ENCODE peak calls at places on chromosomes 5 and 9, in ten cellular contexts. I, L, C, P, S, R, W, V, M and T are unnamed samples.

GRCh38 chr5:96703384-96703910 is 41.3 kb downstream of the CAST start:
- DNase-seq in I (no peak), L (no peak), C (no peak), P (no peak), S (peak), R (no peak), W (peak), V (no peak), M (no peak), T (peak)

GRCh38 chr5:11064763-11065450 is 303.9 kb upstream of the DAP start:
- DNase-seq in I (no peak), L (no peak), C (no peak), P (no peak), S (no peak), R (no peak), W (no peak), V (no peak), M (no peak), T (no peak)

GRCh38 chr5:57408714-57409113 is 73.9 kb downstream of the ACTBL2 start:
- DNase-seq in I (peak), L (peak), C (no peak), P (no peak), S (no peak), R (no peak), W (peak), V (no peak), M (no peak), T (no peak)

GRCh38 chr5:149128023-149128875 is 13.0 kb upstream of the ABLIM3 start:
- DNase-seq in I (peak), L (no peak), C (no peak), P (peak), S (peak), R (peak), W (peak), V (peak), M (no peak), T (no peak)

GRCh38 chr5:98905857-98906688 is 22.7 kb downstream of the CHD1 start:
- DNase-seq in I (peak), L (peak), C (no peak), P (peak), S (peak), R (peak), W (peak), V (no peak), M (no peak), T (peak)

GRCh38 chr9:38404314-38404713 is 11.8 kb downstream of the ALDH1B1 start:
- DNase-seq in I (no peak), L (no peak), C (no peak), P (no peak), S (no peak), R (no peak), W (no peak), V (no peak), M (no peak), T (no peak)

GRCh38 chr5:157562111-157562581 is 13.4 kb downstream of the ADAM19 start:
- DNase-seq in I (peak), L (peak), C (peak), P (no peak), S (no peak), R (no peak), W (no peak), V (no peak), M (no peak), T (no peak)

GRCh38 chr5:159017787-159018186 is 81.9 kb downstream of the EBF1 start:
- DNase-seq in I (peak), L (peak), C (peak), P (no peak), S (peak), R (peak), W (peak), V (peak), M (no peak), T (peak)

GRCh38 chr5:150215978-150216944 is 26.4 kb downstream of the SLC6A7 start:
- DNase-seq in I (no peak), L (peak), C (no peak), P (no peak), S (peak), R (no peak), W (no peak), V (no peak), M (peak), T (no peak)

GRCh38 chr5:84374568-84374967 is 10.1 kb downstream of the EDIL3 start:
- DNase-seq in I (peak), L (no peak), C (no peak), P (no peak), S (no peak), R (no peak), W (no peak), V (no peak), M (no peak), T (no peak)

GRCh38 chr5:107157811-107158210 is 512.9 kb downstream of the EFNA5 start:
- DNase-seq in I (no peak), L (no peak), C (no peak), P (no peak), S (no peak), R (no peak), W (no peak), V (peak), M (no peak), T (no peak)

GRCh38 chr5:179801304-179802206 is 5.1 kb downstream of the MGAT4B start:
- DNase-seq in I (peak), L (peak), C (peak), P (peak), S (peak), R (peak), W (peak), V (peak), M (no peak), T (peak)

GRCh38 chr5:10645671-10646070 is 81.8 kb downstream of the ANKRD33B start:
- DNase-seq in I (no peak), L (no peak), C (no peak), P (no peak), S (no peak), R (no peak), W (no peak), V (no peak), M (no peak), T (no peak)

GRCh38 chr9:105359899-105360298 is 87.9 kb upstream of the FSD1L start:
- DNase-seq in I (peak), L (peak), C (no peak), P (no peak), S (no peak), R (no peak), W (peak), V (no peak), M (no peak), T (peak)

GRCh38 chr5:476102-476813 is 33.3 kb downstream of the EXOC3 start:
- DNase-seq in I (no peak), L (no peak), C (no peak), P (no peak), S (no peak), R (no peak), W (no peak), V (no peak), M (no peak), T (no peak)

GRCh38 chr5:138352071-138352721 is at the start of gene KDM3B:
- DNase-seq in I (peak), L (peak), C (peak), P (peak), S (peak), R (peak), W (peak), V (peak), M (no peak), T (peak)

GRCh38 chr5:72166070-72166979 is 59.0 kb downstream of the MAP1B start:
- DNase-seq in I (peak), L (peak), C (peak), P (no peak), S (peak), R (peak), W (peak), V (peak), M (no peak), T (peak)

GRCh38 chr5:42944989-42945388 is 95.1 kb downstream of the ANXA2R start:
- DNase-seq in I (peak), L (peak), C (no peak), P (no peak), S (peak), R (peak), W (peak), V (no peak), M (peak), T (peak)

GRCh38 chr5:77645158-77645994 is 6.9 kb upstream of the OTP start:
- DNase-seq in I (no peak), L (no peak), C (no peak), P (no peak), S (peak), R (peak), W (no peak), V (peak), M (no peak), T (no peak)

GRCh38 chr5:14178671-14179211 is 35.6 kb downstream of the TRIO start:
- DNase-seq in I (peak), L (peak), C (no peak), P (no peak), S (no peak), R (peak), W (peak), V (no peak), M (no peak), T (peak)

GRCh38 chr5:135211083-135211790 is 177.2 kb upstream of the PITX1 start:
- DNase-seq in I (no peak), L (no peak), C (no peak), P (no peak), S (no peak), R (no peak), W (no peak), V (no peak), M (no peak), T (no peak)

GRCh38 chr9:14515564-14516198 is 177.6 kb downstream of the ZDHHC21 start:
- DNase-seq in I (no peak), L (no peak), C (no peak), P (no peak), S (no peak), R (no peak), W (no peak), V (peak), M (no peak), T (no peak)

GRCh38 chr5:80967500-80968181 is 7.5 kb downstream of the RASGRF2 start:
- DNase-seq in I (peak), L (peak), C (peak), P (no peak), S (peak), R (peak), W (peak), V (no peak), M (peak), T (peak)

GRCh38 chr9:122125891-122126331 is 32.8 kb upstream of the TTLL11 start:
- DNase-seq in I (peak), L (peak), C (no peak), P (no peak), S (no peak), R (no peak), W (no peak), V (no peak), M (no peak), T (peak)

GRCh38 chr9:29332789-29333188 is 1759.5 kb upstream of the C9orf72 start:
- DNase-seq in I (peak), L (no peak), C (no peak), P (no peak), S (no peak), R (peak), W (peak), V (no peak), M (no peak), T (peak)

GRCh38 chr9:17987174-17987573 is 408.3 kb downstream of the SH3GL2 start:
- DNase-seq in I (no peak), L (no peak), C (no peak), P (no peak), S (no peak), R (no peak), W (no peak), V (no peak), M (no peak), T (no peak)

GRCh38 chr5:72355706-72356299 is 35.6 kb downstream of the PTCD2 start:
- DNase-seq in I (peak), L (peak), C (no peak), P (no peak), S (peak), R (peak), W (peak), V (peak), M (no peak), T (peak)

GRCh38 chr5:31100781-31101180 is 92.7 kb upstream of the CDH6 start:
- DNase-seq in I (no peak), L (no peak), C (no peak), P (no peak), S (no peak), R (no peak), W (no peak), V (no peak), M (no peak), T (no peak)

GRCh38 chr9:32395483-32396216 is 11.2 kb downstream of the ACO1 start:
- DNase-seq in I (peak), L (peak), C (peak), P (no peak), S (no peak), R (peak), W (peak), V (no peak), M (peak), T (peak)

GRCh38 chr5:147359551-147359950 is 124.7 kb downstream of the STK32A start:
- DNase-seq in I (no peak), L (no peak), C (no peak), P (no peak), S (no peak), R (no peak), W (no peak), V (no peak), M (no peak), T (no peak)

GRCh38 chr9:135925496-135926133 is 18.3 kb upstream of the CAMSAP1 start:
- DNase-seq in I (peak), L (no peak), C (no peak), P (no peak), S (no peak), R (no peak), W (peak), V (no peak), M (no peak), T (peak)

GRCh38 chr5:31156761-31157160 is 36.7 kb upstream of the CDH6 start:
- DNase-seq in I (no peak), L (no peak), C (no peak), P (no peak), S (no peak), R (no peak), W (no peak), V (no peak), M (no peak), T (no peak)

GRCh38 chr5:160260881-160261815 is 31.8 kb downstream of the FABP6 start:
- DNase-seq in I (peak), L (no peak), C (no peak), P (peak), S (peak), R (no peak), W (peak), V (no peak), M (no peak), T (no peak)

GRCh38 chr5:68093455-68094159 is 121.9 kb upstream of the PIK3R1 start:
- DNase-seq in I (no peak), L (no peak), C (no peak), P (no peak), S (no peak), R (no peak), W (no peak), V (no peak), M (no peak), T (no peak)

GRCh38 chr5:127988149-127988755 is 95.3 kb upstream of the SLC12A2 start:
- DNase-seq in I (peak), L (peak), C (no peak), P (no peak), S (peak), R (peak), W (peak), V (peak), M (peak), T (peak)

GRCh38 chr9:112863214-112863613 is 27.5 kb downstream of the SLC46A2 start:
- DNase-seq in I (peak), L (peak), C (no peak), P (no peak), S (no peak), R (no peak), W (peak), V (no peak), M (no peak), T (no peak)

GRCh38 chr5:16615737-16616535 is 861 bp downstream of the RETREG1 start:
- DNase-seq in I (no peak), L (no peak), C (no peak), P (no peak), S (peak), R (no peak), W (no peak), V (no peak), M (no peak), T (peak)

GRCh38 chr5:170161069-170161468 is 55.4 kb downstream of the FOXI1 start:
- DNase-seq in I (no peak), L (peak), C (no peak), P (no peak), S (no peak), R (no peak), W (peak), V (no peak), M (no peak), T (no peak)

DNA sequence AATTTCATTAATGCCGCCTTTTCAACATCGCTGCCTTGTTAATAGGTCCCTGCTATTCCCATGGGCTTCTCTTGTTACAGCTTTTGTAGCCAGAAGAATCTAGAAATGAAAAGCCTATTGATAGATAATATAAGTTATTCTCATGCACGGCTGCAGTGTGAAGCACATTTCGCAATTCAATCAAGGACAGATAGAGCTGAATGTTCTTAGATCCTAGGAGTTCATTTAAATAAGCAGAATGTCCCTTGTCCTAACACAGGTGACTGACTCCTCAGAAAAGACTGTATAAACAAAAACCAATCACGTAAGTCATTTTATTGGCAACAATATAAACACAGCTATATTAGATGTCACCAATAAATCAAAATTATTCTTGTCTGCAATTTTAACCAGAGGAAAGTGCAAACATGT is 9.4 kb downstream of the GLIS3 start:
- DNase-seq in I (no peak), L (no peak), C (no peak), P (no peak), S (no peak), R (no peak), W (no peak), V (no peak), M (no peak), T (no peak)
- H3K4me3 ChIP-seq in I (no peak), L (no peak), C (no peak), P (no peak), S (no peak), R (no peak), W (no peak), V (no peak), M (no peak), T (no peak)

DNA sequence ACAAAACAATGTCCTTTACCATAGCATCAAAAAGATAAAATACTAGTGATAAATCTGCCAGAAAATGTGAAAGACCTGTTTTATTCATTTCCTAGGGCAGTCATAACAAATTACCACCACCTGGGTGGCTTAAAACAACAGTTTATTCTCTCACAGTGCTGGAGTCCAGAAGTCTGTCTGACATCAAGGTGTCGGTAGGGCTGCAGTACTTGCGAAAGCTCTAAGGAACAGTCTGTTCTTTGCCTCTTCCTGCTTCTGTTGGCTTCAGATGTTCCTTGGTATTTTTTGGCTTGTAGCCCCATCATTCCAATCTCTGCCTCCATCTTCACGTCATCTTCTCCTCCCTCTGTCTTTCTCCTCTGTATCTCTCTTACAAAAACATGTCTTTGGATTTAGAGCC is 51.0 kb downstream of the PTPDC1 start:
- DNase-seq in I (peak), L (peak), C (peak), P (no peak), S (peak), R (no peak), W (peak), V (no peak), M (peak), T (peak)
- H3K4me3 ChIP-seq in I (no peak), L (no peak), C (no peak), P (no peak), S (no peak), R (no peak), W (no peak), V (no peak), M (no peak), T (peak)

GRCh38 chr9:109371374-109371773 is 50.5 kb upstream of the EPB41L4B start:
- DNase-seq in I (no peak), L (no peak), C (no peak), P (no peak), S (no peak), R (no peak), W (no peak), V (no peak), M (no peak), T (no peak)
- H3K4me3 ChIP-seq in I (no peak), L (no peak), C (no peak), P (no peak), S (no peak), R (no peak), W (no peak), V (no peak), M (no peak), T (no peak)

GRCh38 chr5:58493136-58493535 is 1.9 kb downstream of the GAPT start:
- DNase-seq in I (no peak), L (no peak), C (no peak), P (no peak), S (no peak), R (no peak), W (no peak), V (no peak), M (no peak), T (no peak)
- H3K4me3 ChIP-seq in I (no peak), L (no peak), C (no peak), P (no peak), S (no peak), R (no peak), W (no peak), V (no peak), M (no peak), T (no peak)

GRCh38 chr9:71985070-71985956 is 73.9 kb downstream of the C9orf85 start:
- DNase-seq in I (no peak), L (no peak), C (no peak), P (no peak), S (peak), R (no peak), W (peak), V (no peak), M (no peak), T (no peak)

GRCh38 chr9:71984388-71985069 is 73.1 kb downstream of the C9orf85 start:
- DNase-seq in I (peak), L (peak), C (no peak), P (no peak), S (peak), R (no peak), W (peak), V (peak), M (peak), T (peak)

GRCh38 chr9:71986860-71987259 is 73.6 kb downstream of the C9orf57 start:
- DNase-seq in I (no peak), L (no peak), C (no peak), P (no peak), S (peak), R (no peak), W (no peak), V (no peak), M (no peak), T (no peak)

GRCh38 chr9:71987471-71988371 is 72.7 kb downstream of the C9orf57 start:
- DNase-seq in I (no peak), L (no peak), C (no peak), P (no peak), S (peak), R (peak), W (no peak), V (peak), M (no peak), T (no peak)

GRCh38 chr9:71990466-71990865 is 69.9 kb downstream of the C9orf57 start:
- DNase-seq in I (peak), L (peak), C (no peak), P (peak), S (no peak), R (no peak), W (no peak), V (peak), M (no peak), T (no peak)
- H3K4me3 ChIP-seq in I (no peak), L (no peak), C (no peak), P (no peak), S (no peak), R (no peak), W (no peak), V (no peak), M (no peak), T (no peak)

GRCh38 chr5:151250346-151251000 is 2.5 kb upstream of the GM2A start:
- DNase-seq in I (no peak), L (no peak), C (no peak), P (no peak), S (no peak), R (no peak), W (no peak), V (no peak), M (no peak), T (no peak)

GRCh38 chr5:151251001-151251551 is 1.9 kb upstream of the GM2A start:
- DNase-seq in I (no peak), L (no peak), C (no peak), P (peak), S (no peak), R (no peak), W (no peak), V (no peak), M (no peak), T (no peak)

GRCh38 chr5:151253604-151253948 is 591 bp downstream of the GM2A start:
- DNase-seq in I (no peak), L (no peak), C (no peak), P (no peak), S (no peak), R (no peak), W (no peak), V (no peak), M (no peak), T (no peak)

GRCh38 chr5:151252762-151253603 is at the start of gene GM2A:
- DNase-seq in I (peak), L (peak), C (peak), P (peak), S (peak), R (peak), W (peak), V (peak), M (peak), T (peak)

DNA sequence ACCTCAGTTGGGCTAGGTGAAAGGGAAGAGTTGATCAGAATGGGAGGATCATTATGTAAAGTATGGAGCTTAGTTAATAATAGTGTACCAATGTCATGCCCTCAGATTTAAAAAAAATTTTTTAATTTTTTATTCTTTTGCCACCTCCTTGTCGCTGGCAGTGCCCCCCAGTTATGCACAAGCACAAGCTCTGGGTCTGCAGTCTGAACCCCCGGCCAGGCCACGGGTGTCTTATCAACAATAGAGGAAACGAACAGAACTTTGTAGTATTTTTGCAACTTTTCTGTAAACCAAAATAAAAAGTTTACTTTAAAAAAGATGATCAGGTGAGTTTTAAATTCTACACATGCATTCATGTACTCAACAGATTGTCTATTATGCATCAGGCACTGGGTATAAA is 1.4 kb upstream of the GM2A start:
- DNase-seq in I (no peak), L (no peak), C (no peak), P (no peak), S (no peak), R (no peak), W (no peak), V (no peak), M (no peak), T (no peak)
- H3K4me3 ChIP-seq in I (no peak), L (no peak), C (no peak), P (no peak), S (no peak), R (no peak), W (no peak), V (no peak), M (no peak), T (no peak)